ENCODE peak calls at places on chromosomes 5 and 9, in six cellular contexts. V, I, F, D, R and W are unnamed samples.

GRCh38 chr5:157558089-157558595 is 17.4 kb downstream of the ADAM19 start:
- DNase-seq in D (peak), R (no peak), V (peak), F (peak), I (no peak), W (peak)

GRCh38 chr5:14954620-14955343 is 83.2 kb upstream of the ANKH start:
- DNase-seq in D (no peak), F (no peak), I (no peak), R (no peak), V (no peak), W (no peak)

GRCh38 chr5:176820937-176821336 is 10.6 kb downstream of the UNC5A start:
- DNase-seq in I (no peak), V (no peak), F (no peak), R (no peak), D (no peak), W (no peak)

GRCh38 chr9:73996844-73997243 is 500.3 kb upstream of the RORB start:
- DNase-seq in F (no peak), D (no peak), I (no peak), V (no peak), R (no peak), W (no peak)

GRCh38 chr9:33750839-33751339 is 44.5 kb upstream of the PRSS3 start:
- DNase-seq in I (no peak), V (no peak), F (no peak), R (no peak), D (no peak), W (peak)

GRCh38 chr9:38360880-38361836 is 31.3 kb upstream of the ALDH1B1 start:
- DNase-seq in F (no peak), D (no peak), I (no peak), R (no peak), V (no peak), W (no peak)

GRCh38 chr5:143225511-143225910 is 178.0 kb downstream of the NR3C1 start:
- DNase-seq in V (no peak), D (no peak), I (no peak), F (no peak), R (no peak), W (no peak)

GRCh38 chr5:151739939-151740335 is 18.5 kb downstream of the ATOX1 start:
- DNase-seq in D (peak), R (no peak), F (peak), I (no peak), V (peak), W (peak)

GRCh38 chr9:112332674-112332976 is 794 bp downstream of the PTBP3 start:
- DNase-seq in R (no peak), D (no peak), F (no peak), V (no peak), I (no peak), W (no peak)

GRCh38 chr5:53321073-53321472 is 159.4 kb upstream of the FST start:
- DNase-seq in F (no peak), D (peak), V (no peak), I (no peak), R (no peak), W (peak)

GRCh38 chr9:113164536-113165300 is 13.9 kb downstream of the SLC31A2 start:
- DNase-seq in I (no peak), D (peak), R (no peak), V (no peak), F (peak), W (peak)

GRCh38 chr5:10681605-10682428 is 79.2 kb downstream of the DAP start:
- DNase-seq in I (no peak), F (no peak), D (no peak), V (no peak), R (no peak), W (no peak)

GRCh38 chr9:81540142-81540701 is 149.1 kb downstream of the TLE1 start:
- DNase-seq in F (no peak), I (no peak), D (no peak), R (no peak), V (no peak), W (no peak)

GRCh38 chr9:12819436-12820185 is 44.8 kb downstream of the LURAP1L start:
- DNase-seq in F (no peak), R (peak), D (peak), I (peak), V (peak), W (peak)

GRCh38 chr5:65769539-65769938 is 47.5 kb downstream of the NLN start:
- DNase-seq in F (peak), I (no peak), V (peak), D (peak), R (no peak), W (peak)

GRCh38 chr5:140361901-140362300 is 1.9 kb downstream of the SLC4A9 start:
- DNase-seq in V (no peak), F (no peak), D (no peak), I (no peak), R (no peak), W (no peak)

GRCh38 chr9:128555180-128555721 is 2.9 kb downstream of the SPTAN1 start:
- DNase-seq in F (peak), V (peak), R (no peak), I (peak), D (peak), W (peak)

GRCh38 chr9:91162784-91163440 is 198.8 kb downstream of the AUH start:
- DNase-seq in V (peak), I (no peak), F (peak), R (peak), D (peak), W (no peak)

GRCh38 chr9:7146582-7146981 is 388.8 kb downstream of the KDM4C start:
- DNase-seq in F (no peak), V (peak), R (no peak), I (no peak), D (no peak), W (no peak)

GRCh38 chr5:172123269-172123692 is 64.7 kb downstream of the STK10 start:
- DNase-seq in D (peak), I (peak), F (peak), V (peak), R (no peak), W (peak)

GRCh38 chr9:132590318-132591182 is 8.1 kb downstream of the BARHL1 start:
- DNase-seq in V (no peak), F (no peak), I (no peak), D (no peak), R (no peak), W (no peak)

GRCh38 chr5:55344392-55344992 is 36.7 kb downstream of the MTREX start:
- DNase-seq in V (peak), R (peak), F (peak), I (peak), D (peak), W (peak)

GRCh38 chr5:142235870-142236672 is 88.8 kb downstream of the SPRY4 start:
- DNase-seq in D (no peak), I (no peak), V (no peak), F (no peak), R (no peak), W (no peak)

GRCh38 chr5:59001154-59001553 is 418.3 kb downstream of the RAB3C start:
- DNase-seq in I (no peak), F (no peak), D (no peak), R (no peak), V (no peak), W (no peak)
- H3K4me2 ChIP-seq in I (no peak), F (no peak), D (no peak), R (no peak), V (no peak), W (no peak)

DNA sequence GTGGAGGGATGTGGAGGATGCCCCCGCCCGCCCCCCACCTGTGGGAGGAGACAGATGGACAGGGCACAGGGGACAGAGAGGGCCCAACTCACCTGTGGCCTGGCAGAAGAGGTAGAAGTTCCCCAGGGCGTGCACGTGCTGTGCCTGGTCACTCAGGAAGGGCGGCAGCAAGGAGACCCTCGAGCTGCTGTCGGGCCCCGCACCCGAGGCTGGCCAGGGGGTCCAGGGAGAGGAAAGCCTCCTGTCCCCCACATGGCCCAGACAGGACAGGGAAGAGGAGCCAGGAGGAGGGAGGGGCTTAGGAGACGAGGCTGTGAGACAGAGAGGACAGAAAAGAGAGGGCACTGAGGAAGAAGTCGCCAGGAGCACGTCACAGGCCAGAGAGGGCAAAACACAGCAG is 58.4 kb downstream of the SECISBP2 start:
- DNase-seq in I (no peak), R (no peak), V (no peak), D (no peak), F (no peak), W (no peak)
- H3K4me2 ChIP-seq in I (no peak), R (no peak), V (no peak), D (no peak), F (no peak), W (no peak)

DNA sequence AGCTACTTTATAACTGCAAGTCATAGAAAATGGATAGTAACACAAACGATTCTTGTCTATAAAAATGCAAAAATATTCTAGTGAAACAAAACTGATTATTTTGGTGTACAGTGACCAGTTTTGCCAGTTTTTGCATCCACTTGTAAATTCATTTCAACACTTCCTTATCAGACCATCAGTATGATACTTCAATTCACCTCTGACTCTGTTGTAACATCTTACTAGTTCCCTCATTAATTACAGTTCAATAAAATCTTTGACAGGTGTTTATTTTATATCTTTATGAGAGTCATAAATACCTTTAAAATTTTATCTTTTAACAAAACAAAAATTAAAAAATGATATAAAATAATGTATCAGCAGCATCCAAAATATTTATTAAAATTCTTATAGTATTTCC is 13.1 kb upstream of the PTCH1 start:
- DNase-seq in R (no peak), F (no peak), D (no peak), V (no peak), I (no peak), W (no peak)
- H3K4me2 ChIP-seq in R (no peak), F (no peak), D (no peak), V (no peak), I (no peak), W (no peak)

GRCh38 chr9:14437336-14438231 is 123.6 kb upstream of the NFIB start:
- DNase-seq in D (no peak), I (no peak), V (no peak), F (no peak), R (no peak), W (no peak)
- H3K4me2 ChIP-seq in D (peak), I (no peak), V (no peak), F (no peak), R (no peak), W (no peak)

DNA sequence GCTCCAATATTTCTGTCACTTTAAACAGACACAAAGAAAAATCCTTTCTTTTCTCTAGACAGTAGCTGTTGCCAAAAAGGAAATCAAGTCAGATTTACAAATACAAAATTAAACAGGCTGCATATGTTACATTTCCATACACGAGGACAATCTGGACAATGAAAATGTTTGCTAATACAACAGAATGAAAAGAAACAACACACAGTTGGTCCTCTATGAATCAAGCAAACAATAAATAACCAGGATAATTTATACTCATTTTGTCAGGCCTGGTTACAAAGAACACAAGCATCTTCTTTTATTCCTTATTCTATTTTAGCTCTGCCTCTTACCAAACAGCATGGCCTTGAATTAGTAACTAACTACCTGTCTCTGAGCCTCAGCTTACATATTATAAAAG is 156.4 kb downstream of the MAPKAP1 start:
- DNase-seq in V (no peak), F (no peak), D (no peak), R (no peak), I (no peak), W (no peak)
- H3K4me2 ChIP-seq in V (no peak), F (peak), D (peak), R (no peak), I (no peak), W (peak)

GRCh38 chr9:105251733-105252404 is 7.4 kb downstream of the SLC44A1 start:
- DNase-seq in D (no peak), V (no peak), R (no peak), I (no peak), F (no peak), W (no peak)
- H3K4me2 ChIP-seq in D (no peak), V (no peak), R (no peak), I (no peak), F (no peak), W (no peak)